ENCODE peak calls at places on chromosomes 1 and 21, in nine cellular contexts. K is nephron progenitor cell; Y is CD4-positive, alpha-beta T cell; W is endothelial cell; V is ovary; P is breast epithelium; J is activated B cell treated with CpG ODN at 0.5 μM for 24 hours; G is cardiac muscle cell; B is GM20000. X is an unnamed sample.

GRCh38 chr1:28886731-28887417 is 27.5 kb upstream of the EPB41 start:
- DNase-seq in W (peak; percentile 90), V (peak; percentile 86), P (peak; percentile 87), J (peak; percentile 94), Y (peak; percentile 86), G (peak; percentile 90), K (peak; percentile 87), B (peak; percentile 99), X (peak; percentile 93)

GRCh38 chr1:20588634-20589225 is at the start of gene CDA:
- DNase-seq in G (no peak), Y (no peak), B (no peak), K (no peak), P (no peak), J (no peak), W (no peak), V (no peak), X (no peak)

GRCh38 chr1:228691926-228692325 is 43.4 kb upstream of the RHOU start:
- DNase-seq in W (peak; percentile 16), P (no peak), G (peak; percentile 56), Y (no peak), J (no peak), K (no peak), B (peak; percentile 36), V (no peak), X (no peak)

GRCh38 chr1:12206792-12207424 is 22.9 kb upstream of the VPS13D start:
- DNase-seq in J (no peak), V (no peak), B (no peak), Y (no peak), K (no peak), P (no peak), G (no peak), W (no peak), X (no peak)

GRCh38 chr1:87914396-87914795 is 585.7 kb downstream of the LMO4 start:
- DNase-seq in G (no peak), Y (no peak), P (no peak), B (no peak), K (no peak), V (no peak), J (no peak), W (no peak), X (no peak)

GRCh38 chr1:27554777-27555699 is 48.9 kb downstream of the AHDC1 start:
- DNase-seq in Y (no peak), G (no peak), P (no peak), V (peak; percentile 69), K (no peak), W (no peak), J (no peak), B (no peak), X (no peak)

GRCh38 chr1:199545780-199546179 is 481.7 kb upstream of the NR5A2 start:
- DNase-seq in B (no peak), W (no peak), V (no peak), K (no peak), P (no peak), G (no peak), Y (no peak), J (no peak), X (no peak)

GRCh38 chr21:39804264-39804663 is 59.3 kb downstream of the IGSF5 start:
- DNase-seq in G (no peak), B (no peak), V (no peak), K (no peak), W (no peak), Y (no peak), J (no peak), P (no peak), X (no peak)

GRCh38 chr1:201903135-201903534 is 14.4 kb downstream of the SHISA4 start:
- DNase-seq in K (no peak), J (no peak), Y (no peak), W (no peak), G (no peak), V (peak; percentile 69), P (no peak), B (no peak), X (no peak)

GRCh38 chr1:4655674-4656532 is 1.5 kb downstream of the AJAP1 start:
- DNase-seq in K (peak; percentile 79), W (peak; percentile 78), P (no peak), B (peak; percentile 51), V (peak; percentile 76), G (peak; percentile 61), Y (no peak), J (no peak), X (no peak)

GRCh38 chr1:228487336-228488106 is at the start of gene RNF187:
- DNase-seq in P (peak; percentile 87), J (peak; percentile 98), W (peak; percentile 92), V (peak; percentile 90), B (peak; percentile 96), G (peak; percentile 63), Y (peak; percentile 82), K (peak; percentile 93), X (peak; percentile 90)

GRCh38 chr1:175725684-175726083 is 17.7 kb downstream of the TNR start:
- DNase-seq in P (no peak), W (peak; percentile 62), V (no peak), K (peak; percentile 69), B (peak; percentile 21), G (peak; percentile 86), Y (no peak), J (no peak), X (no peak)

GRCh38 chr1:54985556-54985955 is 5.1 kb downstream of the TMEM61 start:
- DNase-seq in V (no peak), P (no peak), G (no peak), B (no peak), J (no peak), K (no peak), W (no peak), Y (no peak), X (no peak)

GRCh38 chr1:93437976-93438605 is 9.8 kb upstream of the FNBP1L start:
- DNase-seq in B (peak; percentile 70), W (no peak), G (peak; percentile 41), V (no peak), K (no peak), J (no peak), Y (no peak), P (no peak), X (no peak)

GRCh38 chr21:41411449-41412089 is 14.5 kb upstream of the MX1 start:
- DNase-seq in B (no peak), V (no peak), P (no peak), W (no peak), J (no peak), K (no peak), G (no peak), Y (no peak), X (no peak)

GRCh38 chr1:145985502-145986439 is 10.6 kb downstream of the TXNIP start:
- DNase-seq in Y (no peak), B (no peak), V (no peak), G (peak; percentile 75), P (peak; percentile 51), K (no peak), J (no peak), W (no peak), X (no peak)

GRCh38 chr1:37085393-37085792 is 51.1 kb upstream of the GRIK3 start:
- DNase-seq in J (no peak), P (no peak), G (peak; percentile 13), V (no peak), K (no peak), W (peak; percentile 33), Y (no peak), B (no peak), X (no peak)
- TF ChIP-seq CTCF in J (no peak), P (no peak), G (no peak), V (no peak), K (peak; percentile 43), W (no peak), Y (no peak), B (no peak), X (no peak)

GRCh38 chr1:8463144-8463927 is 145.4 kb downstream of the SLC45A1 start:
- DNase-seq in K (no peak), J (no peak), P (no peak), Y (no peak), W (peak; percentile 35), V (peak; percentile 49), B (no peak), G (peak; percentile 53), X (no peak)
- TF ChIP-seq CTCF in K (no peak), J (no peak), P (no peak), Y (no peak), W (no peak), V (no peak), B (no peak), G (no peak), X (no peak)

DNA sequence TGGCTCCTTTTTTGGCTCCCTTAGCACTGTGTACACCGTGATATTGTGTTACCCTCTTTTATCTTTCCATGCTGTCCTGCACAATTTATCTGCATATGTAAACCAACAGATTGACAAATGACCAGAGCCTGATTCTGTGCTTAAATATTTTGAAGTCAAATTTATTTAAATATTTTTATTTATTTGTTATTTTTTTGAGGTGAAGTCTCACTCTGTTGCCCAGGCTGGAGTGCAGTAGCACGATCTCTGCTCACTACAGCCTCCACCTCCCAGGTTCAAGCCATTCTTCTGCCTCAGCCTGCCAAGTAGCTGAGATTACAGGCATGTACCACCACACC is 12.8 kb downstream of the PMF1 start:
- DNase-seq in B (no peak), G (no peak), K (no peak), Y (no peak), W (no peak), P (no peak), J (no peak), V (no peak), X (no peak)
- TF ChIP-seq CTCF in B (no peak), G (no peak), K (no peak), Y (peak; percentile 3), W (no peak), P (no peak), J (no peak), V (no peak), X (peak; percentile 20)

GRCh38 chr1:217910205-217910604 is 279.1 kb downstream of the SPATA17 start:
- DNase-seq in W (no peak), Y (no peak), B (no peak), J (no peak), K (no peak), P (no peak), G (no peak), V (no peak), X (no peak)

GRCh38 chr1:217910791-217911320 is 279.7 kb downstream of the SPATA17 start:
- DNase-seq in B (no peak), P (no peak), V (no peak), Y (no peak), K (no peak), W (no peak), J (no peak), G (no peak), X (no peak)

GRCh38 chr1:217917277-217917887 is 286.2 kb downstream of the SPATA17 start:
- DNase-seq in B (no peak), W (no peak), V (no peak), Y (no peak), K (no peak), P (no peak), G (no peak), J (no peak), X (no peak)

GRCh38 chr1:217907504-217907903 is 276.4 kb downstream of the SPATA17 start:
- DNase-seq in P (no peak), W (no peak), J (no peak), B (no peak), Y (no peak), K (no peak), G (no peak), V (no peak), X (no peak)

DNA sequence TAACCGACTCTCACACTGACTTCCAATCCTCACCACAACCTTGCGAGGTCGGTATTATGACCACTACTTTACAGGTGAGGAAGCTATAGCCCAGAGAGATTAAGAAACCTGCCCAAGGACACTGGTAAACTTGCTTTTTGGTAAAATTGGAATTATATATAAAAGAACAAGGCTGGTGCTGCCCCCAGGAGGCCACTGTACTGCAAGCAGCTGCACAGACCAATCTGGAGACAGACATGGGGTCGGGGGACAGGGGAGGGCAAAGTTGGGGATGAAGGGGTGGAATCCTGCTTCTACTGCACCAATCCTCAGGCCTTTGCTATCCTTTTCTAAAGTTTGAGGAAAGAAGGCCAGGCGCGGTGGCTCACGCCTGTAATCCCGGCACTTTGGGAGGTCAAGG is 280.8 kb downstream of the SPATA17 start:
- DNase-seq in G (no peak), Y (no peak), V (no peak), J (no peak), B (no peak), K (no peak), W (no peak), P (no peak), X (no peak)
- TF ChIP-seq CTCF in G (no peak), Y (no peak), V (no peak), J (no peak), B (no peak), K (no peak), W (no peak), P (no peak), X (no peak)